ENCODE peak calls at places on chromosome 17, in eight cellular contexts. One of them, this sample, is unnamed.

GRCh38 chr17:57782642-57783337 is 37.7 kb upstream of the CCDC182 start:
- DNase-seq in progenitor cell of endocrine pancreas: no peak
- DNase-seq in cardiac fibroblast: no peak
- DNase-seq in heart right ventricle: no peak
- DNase-seq in GM12865: no peak
- DNase-seq in PC-9: no peak
- DNase-seq in GM20000: no peak
- DNase-seq in upper lobe of right lung: no peak
- DNase-seq in this sample: no peak

GRCh38 chr17:4881761-4882555 is 17.4 kb upstream of the C17orf107 start:
- DNase-seq in GM20000: peak
- DNase-seq in heart right ventricle: peak
- DNase-seq in progenitor cell of endocrine pancreas: peak
- DNase-seq in GM12865: peak
- DNase-seq in cardiac fibroblast: peak
- DNase-seq in PC-9: peak
- DNase-seq in upper lobe of right lung: peak
- DNase-seq in this sample: peak

GRCh38 chr17:49592263-49592662 is 16.6 kb downstream of the NXPH3 start:
- DNase-seq in upper lobe of right lung: no peak
- DNase-seq in GM12865: no peak
- DNase-seq in GM20000: no peak
- DNase-seq in cardiac fibroblast: no peak
- DNase-seq in progenitor cell of endocrine pancreas: no peak
- DNase-seq in heart right ventricle: no peak
- DNase-seq in PC-9: no peak
- DNase-seq in this sample: no peak

GRCh38 chr17:55462711-55463110 is 41.1 kb upstream of the MMD start:
- DNase-seq in GM12865: no peak
- DNase-seq in cardiac fibroblast: no peak
- DNase-seq in upper lobe of right lung: no peak
- DNase-seq in GM20000: no peak
- DNase-seq in PC-9: no peak
- DNase-seq in progenitor cell of endocrine pancreas: no peak
- DNase-seq in heart right ventricle: no peak
- DNase-seq in this sample: no peak

GRCh38 chr17:75845058-75845711 is 981 bp upstream of the UNC13D start:
- DNase-seq in GM20000: peak
- DNase-seq in progenitor cell of endocrine pancreas: peak
- DNase-seq in upper lobe of right lung: peak
- DNase-seq in heart right ventricle: peak
- DNase-seq in PC-9: peak
- DNase-seq in cardiac fibroblast: peak
- DNase-seq in GM12865: peak
- DNase-seq in this sample: peak

GRCh38 chr17:33858121-33858520 is 397.0 kb upstream of the CCL2 start:
- DNase-seq in cardiac fibroblast: no peak
- DNase-seq in GM20000: no peak
- DNase-seq in heart right ventricle: no peak
- DNase-seq in PC-9: no peak
- DNase-seq in progenitor cell of endocrine pancreas: no peak
- DNase-seq in GM12865: no peak
- DNase-seq in upper lobe of right lung: no peak
- DNase-seq in this sample: no peak

GRCh38 chr17:17236295-17237025 is 508 bp downstream of the FLCN start:
- DNase-seq in heart right ventricle: no peak
- DNase-seq in PC-9: peak
- DNase-seq in progenitor cell of endocrine pancreas: no peak
- DNase-seq in cardiac fibroblast: peak
- DNase-seq in GM20000: no peak
- DNase-seq in upper lobe of right lung: no peak
- DNase-seq in GM12865: peak
- DNase-seq in this sample: peak

GRCh38 chr17:69857412-69857835 is 217.6 kb upstream of the KCNJ16 start:
- DNase-seq in progenitor cell of endocrine pancreas: no peak
- DNase-seq in GM12865: no peak
- DNase-seq in heart right ventricle: no peak
- DNase-seq in PC-9: no peak
- DNase-seq in cardiac fibroblast: peak
- DNase-seq in GM20000: no peak
- DNase-seq in upper lobe of right lung: no peak
- DNase-seq in this sample: peak

GRCh38 chr17:29827179-29827578 is 102.8 kb downstream of the SSH2 start:
- DNase-seq in upper lobe of right lung: no peak
- DNase-seq in GM12865: no peak
- DNase-seq in cardiac fibroblast: no peak
- DNase-seq in GM20000: no peak
- DNase-seq in heart right ventricle: no peak
- DNase-seq in progenitor cell of endocrine pancreas: no peak
- DNase-seq in PC-9: no peak
- DNase-seq in this sample: no peak

GRCh38 chr17:81443269-81443668 is 48.0 kb downstream of the BAHCC1 start:
- DNase-seq in progenitor cell of endocrine pancreas: no peak
- DNase-seq in GM20000: no peak
- DNase-seq in PC-9: no peak
- DNase-seq in cardiac fibroblast: no peak
- DNase-seq in GM12865: no peak
- DNase-seq in heart right ventricle: no peak
- DNase-seq in upper lobe of right lung: no peak
- DNase-seq in this sample: no peak

GRCh38 chr17:68134046-68134637 is 98.6 kb downstream of the KPNA2 start:
- DNase-seq in GM20000: no peak
- DNase-seq in heart right ventricle: no peak
- DNase-seq in GM12865: no peak
- DNase-seq in cardiac fibroblast: no peak
- DNase-seq in progenitor cell of endocrine pancreas: no peak
- DNase-seq in upper lobe of right lung: no peak
- DNase-seq in PC-9: no peak
- DNase-seq in this sample: no peak

GRCh38 chr17:27630607-27631408 is at the start of gene LGALS9:
- DNase-seq in cardiac fibroblast: peak
- DNase-seq in GM12865: peak
- DNase-seq in progenitor cell of endocrine pancreas: no peak
- DNase-seq in PC-9: peak
- DNase-seq in GM20000: peak
- DNase-seq in upper lobe of right lung: no peak
- DNase-seq in heart right ventricle: peak
- DNase-seq in this sample: no peak

GRCh38 chr17:47935961-47936360 is 5.4 kb upstream of the PNPO start:
- DNase-seq in GM20000: no peak
- DNase-seq in upper lobe of right lung: no peak
- DNase-seq in GM12865: no peak
- DNase-seq in PC-9: peak
- DNase-seq in cardiac fibroblast: peak
- DNase-seq in progenitor cell of endocrine pancreas: no peak
- DNase-seq in heart right ventricle: no peak
- DNase-seq in this sample: peak

GRCh38 chr17:76709077-76709950 is 1.5 kb downstream of the MXRA7 start:
- DNase-seq in upper lobe of right lung: peak
- DNase-seq in GM20000: no peak
- DNase-seq in GM12865: no peak
- DNase-seq in progenitor cell of endocrine pancreas: peak
- DNase-seq in heart right ventricle: peak
- DNase-seq in cardiac fibroblast: peak
- DNase-seq in PC-9: no peak
- DNase-seq in this sample: peak

GRCh38 chr17:50918933-50919296 is 52.8 kb upstream of the TOB1 start:
- DNase-seq in PC-9: no peak
- DNase-seq in heart right ventricle: no peak
- DNase-seq in GM20000: no peak
- DNase-seq in progenitor cell of endocrine pancreas: no peak
- DNase-seq in upper lobe of right lung: no peak
- DNase-seq in GM12865: no peak
- DNase-seq in cardiac fibroblast: peak
- DNase-seq in this sample: peak

GRCh38 chr17:6477831-6478383 is 33.7 kb downstream of the PIMREG start:
- DNase-seq in PC-9: no peak
- DNase-seq in progenitor cell of endocrine pancreas: no peak
- DNase-seq in cardiac fibroblast: no peak
- DNase-seq in GM12865: no peak
- DNase-seq in heart right ventricle: no peak
- DNase-seq in GM20000: no peak
- DNase-seq in upper lobe of right lung: no peak
- DNase-seq in this sample: no peak

GRCh38 chr17:7769854-7770253 is 52.3 kb downstream of the DNAH2 start:
- DNase-seq in progenitor cell of endocrine pancreas: no peak
- DNase-seq in PC-9: no peak
- DNase-seq in heart right ventricle: no peak
- DNase-seq in GM20000: no peak
- DNase-seq in upper lobe of right lung: no peak
- DNase-seq in GM12865: no peak
- DNase-seq in cardiac fibroblast: no peak
- DNase-seq in this sample: no peak

GRCh38 chr17:7767425-7768021 is 50.0 kb downstream of the DNAH2 start:
- DNase-seq in cardiac fibroblast: peak
- DNase-seq in PC-9: peak
- DNase-seq in upper lobe of right lung: peak
- DNase-seq in GM20000: no peak
- DNase-seq in GM12865: no peak
- DNase-seq in progenitor cell of endocrine pancreas: no peak
- DNase-seq in heart right ventricle: no peak
- DNase-seq in this sample: no peak

GRCh38 chr17:7763919-7764318 is 46.4 kb downstream of the DNAH2 start:
- DNase-seq in progenitor cell of endocrine pancreas: no peak
- DNase-seq in cardiac fibroblast: no peak
- DNase-seq in upper lobe of right lung: peak
- DNase-seq in GM20000: no peak
- DNase-seq in heart right ventricle: no peak
- DNase-seq in GM12865: no peak
- DNase-seq in PC-9: no peak
- DNase-seq in this sample: no peak
- TF ChIP-seq CTCF in progenitor cell of endocrine pancreas: no peak
- TF ChIP-seq CTCF in cardiac fibroblast: no peak
- TF ChIP-seq CTCF in upper lobe of right lung: no peak
- TF ChIP-seq CTCF in GM20000: no peak
- TF ChIP-seq CTCF in heart right ventricle: no peak
- TF ChIP-seq CTCF in GM12865: no peak
- TF ChIP-seq CTCF in PC-9: no peak
- TF ChIP-seq CTCF in this sample: no peak

GRCh38 chr17:2120550-2121335 is 65.8 kb downstream of the HIC1 start:
- DNase-seq in cardiac fibroblast: peak
- DNase-seq in PC-9: no peak
- DNase-seq in upper lobe of right lung: no peak
- DNase-seq in progenitor cell of endocrine pancreas: no peak
- DNase-seq in GM20000: no peak
- DNase-seq in GM12865: no peak
- DNase-seq in heart right ventricle: no peak
- DNase-seq in this sample: peak

GRCh38 chr17:2123467-2124251 is 68.8 kb downstream of the HIC1 start:
- DNase-seq in progenitor cell of endocrine pancreas: no peak
- DNase-seq in PC-9: peak
- DNase-seq in heart right ventricle: no peak
- DNase-seq in GM20000: peak
- DNase-seq in cardiac fibroblast: peak
- DNase-seq in GM12865: no peak
- DNase-seq in upper lobe of right lung: no peak
- DNase-seq in this sample: peak

GRCh38 chr17:2124391-2124790 is 69.5 kb downstream of the HIC1 start:
- DNase-seq in upper lobe of right lung: no peak
- DNase-seq in PC-9: no peak
- DNase-seq in GM20000: no peak
- DNase-seq in progenitor cell of endocrine pancreas: no peak
- DNase-seq in heart right ventricle: no peak
- DNase-seq in cardiac fibroblast: no peak
- DNase-seq in GM12865: no peak
- DNase-seq in this sample: no peak

GRCh38 chr17:2125013-2125535 is 70.2 kb downstream of the HIC1 start:
- DNase-seq in progenitor cell of endocrine pancreas: no peak
- DNase-seq in heart right ventricle: no peak
- DNase-seq in PC-9: no peak
- DNase-seq in GM20000: no peak
- DNase-seq in cardiac fibroblast: peak
- DNase-seq in GM12865: no peak
- DNase-seq in upper lobe of right lung: no peak
- DNase-seq in this sample: no peak

DNA sequence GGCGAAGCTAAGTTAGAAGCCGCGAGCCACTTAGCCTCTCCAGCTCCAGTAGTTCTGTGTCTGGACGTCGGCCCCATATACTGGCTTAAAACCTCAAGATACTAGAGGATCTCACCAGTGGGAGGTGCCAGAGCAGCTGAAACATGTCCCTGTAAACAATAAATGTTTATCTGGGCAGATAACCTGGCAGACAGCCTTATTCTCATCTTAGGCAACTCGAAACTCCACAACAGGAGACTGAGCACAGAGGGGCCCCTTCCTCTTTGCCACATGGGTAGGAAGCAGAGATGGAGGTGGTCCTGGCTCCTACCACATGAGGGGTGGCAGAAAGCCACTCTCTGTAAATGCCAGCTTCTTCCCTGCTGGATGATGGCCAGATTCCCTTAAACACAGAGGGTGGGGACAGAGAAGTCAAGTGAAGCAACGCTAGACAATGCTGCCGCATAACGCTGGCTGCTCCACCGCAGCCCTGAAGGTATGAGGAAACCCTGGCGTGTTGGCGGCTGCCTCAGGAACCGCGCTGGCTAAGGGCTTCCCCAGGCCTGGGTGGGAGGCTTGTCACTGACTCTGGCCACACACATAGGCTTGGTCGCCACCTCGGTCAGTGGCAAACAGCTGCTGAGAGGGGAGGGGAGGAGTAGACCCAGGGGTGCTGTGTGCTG is 67.9 kb downstream of the HIC1 start:
- DNase-seq in GM12865: no peak
- DNase-seq in progenitor cell of endocrine pancreas: no peak
- DNase-seq in upper lobe of right lung: peak
- DNase-seq in heart right ventricle: peak
- DNase-seq in GM20000: peak
- DNase-seq in PC-9: peak
- DNase-seq in cardiac fibroblast: peak
- DNase-seq in this sample: peak
- TF ChIP-seq CTCF in GM12865: no peak
- TF ChIP-seq CTCF in progenitor cell of endocrine pancreas: no peak
- TF ChIP-seq CTCF in upper lobe of right lung: peak
- TF ChIP-seq CTCF in heart right ventricle: peak
- TF ChIP-seq CTCF in GM20000: no peak
- TF ChIP-seq CTCF in PC-9: no peak
- TF ChIP-seq CTCF in cardiac fibroblast: peak
- TF ChIP-seq CTCF in this sample: no peak

GRCh38 chr17:28811594-28812135 is 30.9 kb downstream of the FAM222B start:
- DNase-seq in upper lobe of right lung: no peak
- DNase-seq in GM20000: peak
- DNase-seq in progenitor cell of endocrine pancreas: no peak
- DNase-seq in heart right ventricle: no peak
- DNase-seq in cardiac fibroblast: peak
- DNase-seq in GM12865: peak
- DNase-seq in PC-9: peak
- DNase-seq in this sample: peak
- TF ChIP-seq CTCF in upper lobe of right lung: no peak
- TF ChIP-seq CTCF in GM20000: no peak
- TF ChIP-seq CTCF in progenitor cell of endocrine pancreas: no peak
- TF ChIP-seq CTCF in heart right ventricle: no peak
- TF ChIP-seq CTCF in cardiac fibroblast: no peak
- TF ChIP-seq CTCF in GM12865: no peak
- TF ChIP-seq CTCF in PC-9: peak
- TF ChIP-seq CTCF in this sample: no peak

DNA sequence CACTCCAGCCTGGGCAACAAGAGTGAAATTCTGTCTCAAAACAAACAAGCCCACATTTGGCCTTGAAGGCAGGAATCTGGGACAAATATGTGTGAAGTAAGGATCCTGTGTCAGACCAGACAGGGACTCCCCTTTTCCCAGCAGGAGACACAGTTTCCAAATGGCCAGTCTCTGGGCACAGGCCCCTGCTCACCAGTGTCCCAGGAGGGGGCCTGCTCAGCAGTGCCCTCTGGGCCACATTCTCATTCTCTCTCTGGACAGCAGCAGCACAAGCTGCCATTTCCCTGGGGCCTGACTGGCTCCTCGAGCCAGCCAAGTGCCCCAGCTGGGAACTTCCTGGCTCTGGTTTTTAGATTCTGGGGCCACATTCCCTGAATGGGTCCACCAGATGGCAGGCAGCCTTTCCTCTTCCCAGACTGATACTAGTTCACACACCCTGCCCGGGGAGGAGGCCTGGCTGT is 11.7 kb upstream of the MNT start:
- DNase-seq in heart right ventricle: no peak
- DNase-seq in GM20000: no peak
- DNase-seq in PC-9: no peak
- DNase-seq in cardiac fibroblast: peak
- DNase-seq in upper lobe of right lung: peak
- DNase-seq in progenitor cell of endocrine pancreas: no peak
- DNase-seq in GM12865: no peak
- DNase-seq in this sample: no peak
- TF ChIP-seq CTCF in heart right ventricle: peak
- TF ChIP-seq CTCF in GM20000: no peak
- TF ChIP-seq CTCF in PC-9: no peak
- TF ChIP-seq CTCF in cardiac fibroblast: no peak
- TF ChIP-seq CTCF in upper lobe of right lung: no peak
- TF ChIP-seq CTCF in progenitor cell of endocrine pancreas: no peak
- TF ChIP-seq CTCF in GM12865: no peak
- TF ChIP-seq CTCF in this sample: no peak